ENCODE peak calls at places on chromosomes 16 and 17, in eight cellular contexts. Q is activated effector memory CD4-positive, alpha-beta T cell treated with anti-CD3 and anti-CD28 coated beads, Interleukin-2, amount 50 U/mL, for 16 hours; U is WTC11; T is NCI-H1092; V is mesendoderm; H is T1000; X is GM03348; K is mucosa of gallbladder. E is an unnamed sample.

GRCh38 chr17:60817187-60817586 is 139.5 kb downstream of the BCAS3 start:
- DNase-seq in X (peak), H (no peak), Q (no peak), V (no peak), T (no peak), U (no peak), K (no peak), E (no peak)

GRCh38 chr17:32519769-32520701 is 33.2 kb downstream of the CDK5R1 start:
- DNase-seq in Q (peak), K (peak), H (no peak), X (peak), T (no peak), V (peak), U (no peak), E (no peak)

GRCh38 chr17:62051053-62051452 is 14.0 kb downstream of the MED13 start:
- DNase-seq in K (no peak), T (no peak), X (no peak), V (no peak), Q (no peak), H (no peak), U (no peak), E (no peak)

GRCh38 chr16:88456356-88457292 is 3.5 kb downstream of the ZFPM1 start:
- DNase-seq in H (no peak), U (no peak), T (no peak), Q (peak), K (no peak), V (no peak), X (no peak), E (no peak)

GRCh38 chr17:74686761-74687160 is 26.0 kb downstream of the CD300LF start:
- DNase-seq in U (no peak), Q (peak), V (no peak), X (no peak), H (no peak), T (no peak), K (no peak), E (no peak)

GRCh38 chr17:55286681-55287589 is 22.2 kb downstream of the HLF start:
- DNase-seq in T (no peak), X (no peak), H (peak), Q (no peak), U (no peak), V (no peak), K (peak), E (no peak)

GRCh38 chr17:57481901-57482300 is 225.6 kb downstream of the MSI2 start:
- DNase-seq in T (no peak), U (no peak), Q (no peak), V (no peak), K (peak), H (peak), X (peak), E (no peak)

GRCh38 chr17:67534941-67535340 is 157.9 kb downstream of the PITPNC1 start:
- DNase-seq in K (no peak), U (no peak), T (no peak), Q (no peak), V (peak), H (no peak), X (no peak), E (no peak)

GRCh38 chr16:9406039-9406438 is 314.6 kb downstream of the HAPSTR1 start:
- DNase-seq in U (no peak), K (no peak), Q (no peak), V (no peak), X (no peak), T (no peak), H (no peak), E (no peak)

GRCh38 chr16:1206326-1206725 is 18.7 kb downstream of the TPSG1 start:
- DNase-seq in Q (no peak), H (no peak), X (no peak), T (no peak), U (no peak), V (peak), K (no peak), E (no peak)

GRCh38 chr17:6079155-6079554 is 9.0 kb downstream of the WSCD1 start:
- DNase-seq in H (no peak), V (no peak), X (no peak), Q (no peak), T (no peak), K (no peak), U (no peak), E (no peak)

GRCh38 chr17:42944211-42944610 is 20.0 kb downstream of the AARSD1 start:
- DNase-seq in V (no peak), Q (no peak), H (no peak), X (no peak), U (no peak), K (no peak), T (no peak), E (no peak)

GRCh38 chr17:28720247-28720996 is 637 bp downstream of the RPL23A start:
- DNase-seq in H (no peak), V (peak), T (no peak), K (no peak), X (no peak), U (no peak), Q (peak), E (no peak)

GRCh38 chr16:3656491-3657468 is 2.3 kb downstream of the DNASE1 start:
- DNase-seq in U (peak), H (no peak), Q (peak), X (no peak), K (no peak), V (no peak), T (no peak), E (peak)

GRCh38 chr17:41919165-41919817 is 540 bp upstream of the ACLY start:
- DNase-seq in T (no peak), H (no peak), K (no peak), Q (peak), V (peak), U (peak), X (no peak), E (no peak)

GRCh38 chr17:41919840-41920579 is 1.3 kb upstream of the ACLY start:
- DNase-seq in V (peak), K (no peak), U (peak), T (no peak), Q (no peak), H (no peak), X (no peak), E (peak)

GRCh38 chr17:8029121-8029520 is 9.7 kb upstream of the ALOX15B start:
- DNase-seq in U (no peak), V (peak), H (no peak), K (no peak), T (no peak), X (peak), Q (no peak), E (no peak)

GRCh38 chr17:14048169-14048568 is 21.1 kb upstream of the COX10 start:
- DNase-seq in Q (no peak), U (peak), X (peak), V (peak), T (no peak), K (no peak), H (no peak), E (no peak)

GRCh38 chr16:56647641-56648431 is 3.9 kb upstream of the MT1B start:
- DNase-seq in Q (no peak), T (no peak), H (no peak), K (no peak), U (peak), X (no peak), V (no peak), E (no peak)

GRCh38 chr17:38329808-38330730 is 13.7 kb downstream of the GPR179 start:
- DNase-seq in H (no peak), K (no peak), T (no peak), X (no peak), V (no peak), Q (peak), U (no peak), E (no peak)

GRCh38 chr17:36459045-36459444 is 27.4 kb upstream of the ZNHIT3 start:
- DNase-seq in H (no peak), Q (no peak), U (no peak), K (no peak), X (no peak), T (no peak), V (no peak), E (no peak)

GRCh38 chr16:68086336-68086821 is 1.2 kb downstream of the NFATC3 start:
- DNase-seq in H (no peak), T (no peak), X (peak), K (no peak), U (no peak), Q (peak), V (peak), E (no peak)

GRCh38 chr16:56518435-56518834 is 1.4 kb downstream of the BBS2 start:
- DNase-seq in X (no peak), T (no peak), U (no peak), Q (no peak), V (no peak), K (no peak), H (no peak), E (no peak)

GRCh38 chr17:38693700-38694329 is 11.3 kb upstream of the MLLT6 start:
- DNase-seq in U (no peak), X (peak), H (no peak), K (peak), Q (no peak), T (peak), V (no peak), E (peak)

GRCh38 chr16:17359778-17360177 is 111.0 kb downstream of the XYLT1 start:
- DNase-seq in X (peak), T (no peak), Q (peak), U (no peak), V (no peak), K (no peak), H (peak), E (peak)

GRCh38 chr17:10061131-10061581 is 137.2 kb downstream of the GAS7 start:
- DNase-seq in T (no peak), H (no peak), U (no peak), V (no peak), K (no peak), X (peak), Q (no peak), E (no peak)

GRCh38 chr16:23896832-23897821 is 61.3 kb downstream of the PRKCB start:
- DNase-seq in Q (no peak), H (no peak), X (no peak), U (no peak), V (no peak), K (no peak), T (no peak), E (no peak)

GRCh38 chr17:39765159-39765558 is 27.4 kb downstream of the GRB7 start:
- DNase-seq in Q (no peak), K (no peak), X (no peak), V (no peak), T (no peak), U (no peak), H (no peak), E (no peak)

GRCh38 chr16:27316038-27316680 is 2.4 kb downstream of the IL4R start:
- DNase-seq in U (no peak), X (no peak), K (no peak), V (no peak), H (no peak), Q (peak), T (no peak), E (no peak)